ENCODE peak calls at places on chromosome 4, in eight cellular contexts. U is uterus, E is A549, A is breast epithelium, J is IMR-90, G is stomach, L is tibial nerve, Y is heart left ventricle. C is an unnamed sample. For H3K4me1, the result is how much of the 10 kb centered on the place peaks cover.

GRCh38 chr4:63795301-63795700 is 613.9 kb downstream of the TECRL start:
- DNase-seq in E (no peak), U (no peak), Y (no peak), L (no peak), A (no peak), J (no peak), G (no peak), C (no peak)

GRCh38 chr4:95077864-95078263 is 320.1 kb downstream of the BMPR1B start:
- DNase-seq in U (no peak), E (no peak), L (no peak), G (no peak), A (no peak), Y (no peak), J (peak), C (no peak)

GRCh38 chr4:161404346-161405110 is 759.3 kb downstream of the FSTL5 start:
- DNase-seq in A (no peak), L (no peak), Y (no peak), G (no peak), E (no peak), U (no peak), J (no peak), C (no peak)

GRCh38 chr4:83010522-83011318 is at the start of gene LIN54:
- DNase-seq in L (peak), A (peak), U (peak), G (peak), J (peak), E (peak), Y (peak), C (no peak)

GRCh38 chr4:3330682-3331081 is 37.9 kb downstream of the RGS12 start:
- DNase-seq in L (no peak), U (no peak), Y (no peak), A (peak), J (no peak), G (peak), E (no peak), C (peak)

GRCh38 chr4:38983756-38984647 is 48.2 kb downstream of the TMEM156 start:
- DNase-seq in A (no peak), U (no peak), E (no peak), G (no peak), L (no peak), J (peak), Y (no peak), C (no peak)

GRCh38 chr4:151567056-151567455 is 158.1 kb downstream of the FHIP1A start:
- DNase-seq in U (no peak), G (no peak), E (no peak), A (no peak), Y (no peak), J (no peak), L (no peak), C (no peak)

GRCh38 chr4:119260528-119260927 is 48.0 kb downstream of the USP53 start:
- DNase-seq in U (no peak), G (no peak), A (no peak), E (no peak), Y (no peak), J (no peak), L (no peak), C (no peak)

GRCh38 chr4:57156242-57156990 is 46.2 kb upstream of the IGFBP7 start:
- DNase-seq in J (peak), A (no peak), G (no peak), L (no peak), U (no peak), E (no peak), Y (no peak), C (no peak)

GRCh38 chr4:139656614-139657486 is 8.8 kb upstream of the MGST2 start:
- DNase-seq in U (peak), J (peak), G (peak), L (peak), A (peak), Y (peak), E (peak), C (no peak)

GRCh38 chr4:145852256-145852839 is 86.3 kb downstream of the ZNF827 start:
- DNase-seq in J (no peak), U (no peak), E (no peak), L (no peak), A (no peak), Y (no peak), G (no peak), C (no peak)

GRCh38 chr4:86919824-86920223 is 15.0 kb upstream of the AFF1 start:
- DNase-seq in J (peak), Y (no peak), A (no peak), U (no peak), E (no peak), L (no peak), G (no peak), C (no peak)

GRCh38 chr4:108030332-108030731 is 40.6 kb downstream of the HADH start:
- DNase-seq in E (peak), J (peak), Y (peak), L (peak), G (no peak), A (no peak), U (no peak), C (no peak)

GRCh38 chr4:26288308-26288982 is 32.4 kb upstream of the RBPJ start:
- DNase-seq in U (no peak), L (no peak), J (peak), E (no peak), Y (peak), A (no peak), G (no peak), C (no peak)

GRCh38 chr4:97645437-97645836 is 497.8 kb downstream of the STPG2 start:
- DNase-seq in Y (no peak), A (no peak), E (no peak), J (no peak), L (no peak), U (no peak), G (no peak), C (no peak)

GRCh38 chr4:55736605-55737183 is 82.9 kb upstream of the EXOC1L start:
- DNase-seq in U (no peak), Y (no peak), E (no peak), J (peak), A (no peak), L (no peak), G (no peak), C (no peak)

GRCh38 chr4:165016971-165017370 is 14.8 kb upstream of the TRIM60 start:
- DNase-seq in U (no peak), Y (no peak), E (peak), A (no peak), J (no peak), L (no peak), G (no peak), C (no peak)

GRCh38 chr4:3436798-3437581 is 4.8 kb upstream of the HGFAC start:
- DNase-seq in U (no peak), E (peak), A (peak), L (no peak), G (peak), J (peak), Y (no peak), C (no peak)

GRCh38 chr4:10963958-10964705 is 279.6 kb upstream of the CLNK start:
- DNase-seq in Y (no peak), G (no peak), E (no peak), U (no peak), J (no peak), A (no peak), L (no peak), C (peak)

GRCh38 chr4:39591290-39591689 is 47.4 kb downstream of the SMIM14 start:
- DNase-seq in L (no peak), A (no peak), U (no peak), Y (no peak), E (peak), G (peak), J (peak), C (no peak)

GRCh38 chr4:156974264-156974663 is 2.7 kb upstream of the PDGFC start:
- DNase-seq in G (no peak), L (no peak), U (no peak), J (peak), A (no peak), E (no peak), Y (no peak), C (no peak)

GRCh38 chr4:6192245-6192644 is 8.1 kb downstream of the JAKMIP1 start:
- DNase-seq in J (no peak), G (no peak), U (no peak), E (no peak), A (no peak), L (no peak), Y (no peak), C (no peak)

GRCh38 chr4:159689526-159689925 is 586.6 kb downstream of the RAPGEF2 start:
- DNase-seq in Y (no peak), J (no peak), A (no peak), L (no peak), U (no peak), E (no peak), G (no peak), C (no peak)

GRCh38 chr4:84481879-84482245 is 17.2 kb downstream of the NKX6-1 start:
- DNase-seq in U (no peak), G (no peak), Y (no peak), J (no peak), E (no peak), A (no peak), L (no peak), C (no peak)

GRCh38 chr4:37603070-37603468 is 83.1 kb downstream of the RELL1 start:
- DNase-seq in G (peak), Y (peak), L (peak), U (peak), A (peak), J (peak), E (peak), C (no peak)

GRCh38 chr4:8080754-8081065 is 77.9 kb downstream of the ABLIM2 start:
- DNase-seq in L (no peak), Y (peak), G (no peak), U (no peak), E (no peak), J (no peak), A (no peak), C (no peak)

GRCh38 chr4:20378181-20378580 is 126.5 kb downstream of the SLIT2 start:
- DNase-seq in J (peak), G (no peak), U (no peak), A (no peak), E (no peak), L (no peak), Y (no peak), C (no peak)

DNA sequence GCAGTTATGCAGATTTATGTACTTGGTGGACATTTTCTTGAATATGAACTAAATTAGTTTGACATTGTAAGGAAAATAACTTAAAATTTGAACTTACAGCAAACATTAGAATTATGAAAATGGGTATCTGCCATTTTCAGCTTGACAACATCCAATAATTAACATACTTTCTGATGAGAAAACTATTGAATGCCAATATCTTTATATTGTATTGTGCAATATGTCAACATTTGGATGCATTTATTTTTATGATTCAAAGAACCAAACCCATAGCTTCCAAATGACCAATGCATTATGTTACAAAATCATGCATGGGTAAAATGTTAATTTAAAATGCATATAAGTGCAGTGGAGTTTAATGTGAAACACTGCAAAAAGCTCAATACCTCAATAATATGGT is 562.5 kb downstream of the TRAM1L1 start:
- DNase-seq in E (no peak), G (no peak), A (no peak), Y (no peak), J (no peak), U (no peak), L (no peak), C (no peak)
- TF ChIP-seq POLR2A in E (no peak), G (no peak), A (no peak), Y (no peak), J (no peak), U (no peak), L (no peak), C (no peak)

GRCh38 chr4:2259541-2260267 is 2.2 kb downstream of the MXD4 start:
- DNase-seq in E (no peak), J (no peak), G (peak), L (no peak), A (no peak), Y (peak), U (peak), C (peak)

GRCh38 chr4:2260336-2261109 is 1.4 kb downstream of the MXD4 start:
- DNase-seq in A (no peak), G (peak), U (peak), J (no peak), L (no peak), E (no peak), Y (peak), C (peak)

GRCh38 chr4:2257361-2258001 is 4.4 kb downstream of the MXD4 start:
- DNase-seq in G (peak), E (no peak), J (no peak), U (peak), A (peak), Y (peak), L (no peak), C (peak)

GRCh38 chr4:2258091-2259035 is 3.5 kb downstream of the MXD4 start:
- DNase-seq in G (peak), U (peak), E (no peak), L (no peak), J (no peak), Y (peak), A (peak), C (peak)

GRCh38 chr4:2259036-2259540 is 2.8 kb downstream of the MXD4 start:
- DNase-seq in G (peak), Y (no peak), L (no peak), A (no peak), E (no peak), U (peak), J (no peak), C (no peak)
- H3K4me1 ChIP-seq in G (half or more), Y (half or more), L (half or more), A (under half), E (under half), U (under half), J (under half), C (half or more)

DNA sequence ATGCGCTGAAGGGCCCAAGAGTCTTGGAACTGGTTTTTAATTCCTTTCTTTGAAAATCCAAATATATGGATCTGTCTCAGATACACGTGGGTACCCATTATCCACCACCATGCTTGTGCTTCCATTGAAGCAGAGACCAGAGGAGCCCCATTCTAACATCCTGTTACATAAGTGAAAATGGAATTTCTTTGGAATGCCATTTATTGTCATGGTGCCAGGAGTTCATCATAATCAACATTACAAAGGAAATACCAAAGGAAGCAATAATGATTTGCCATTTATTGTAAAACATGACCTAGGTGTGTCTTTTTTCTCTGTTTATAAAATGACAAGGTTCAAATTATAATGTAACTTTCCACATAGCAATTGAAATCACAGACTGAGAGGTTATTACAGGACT is 61.7 kb downstream of the PALLD start:
- DNase-seq in E (no peak), U (no peak), A (no peak), Y (no peak), J (peak), G (no peak), L (no peak), C (no peak)
- H3K4me3 ChIP-seq in E (no peak), U (no peak), A (no peak), Y (no peak), J (no peak), G (no peak), L (no peak), C (no peak)

GRCh38 chr4:24980064-24980690 is 50.6 kb downstream of the LGI2 start:
- DNase-seq in J (peak), L (peak), A (no peak), E (peak), Y (peak), G (peak), U (peak), C (peak)
- TF ChIP-seq POLR2A in J (no peak), L (no peak), A (no peak), E (no peak), Y (no peak), G (no peak), U (no peak), C (no peak)

C was measured in vagina.